ENCODE peak calls at places on chromosome 19, in seven cellular contexts. S is left ventricle myocardium inferior; E is AG09309; Z is stimulated activated CD4-positive, alpha-beta T cell treated with anti-CD3 and anti-CD28 coated beads, Interleukin-1b, Interleukin-23, amount 100 ng/mL, for 24 hours; I is activated CD4-positive, CD25-positive, alpha-beta regulatory T cell; W is tibial artery; P is NCI-H2171. F is an unnamed sample.

GRCh38 chr19:44757057-44757734 is 8.7 kb downstream of the BCL3 start:
- DNase-seq in S (peak), E (no peak), Z (no peak), I (no peak), W (peak), P (no peak), F (no peak)

GRCh38 chr19:51904331-51905165 is at the start of gene ZNF649:
- DNase-seq in S (peak), E (peak), Z (peak), I (peak), W (peak), P (peak), F (peak)

GRCh38 chr19:49986354-49986753 is 25.4 kb upstream of the SIGLEC11 start:
- DNase-seq in S (no peak), E (no peak), Z (no peak), I (no peak), W (no peak), P (no peak), F (no peak)

GRCh38 chr19:3285647-3286176 is 61.3 kb downstream of the CELF5 start:
- DNase-seq in S (no peak), E (no peak), Z (no peak), I (no peak), W (no peak), P (no peak), F (no peak)

GRCh38 chr19:2770055-2771013 is 12.7 kb downstream of the SGTA start:
- DNase-seq in S (peak), E (no peak), Z (no peak), I (no peak), W (no peak), P (no peak), F (no peak)

GRCh38 chr19:53881482-53882390 is at the start of gene PRKCG:
- DNase-seq in S (peak), E (no peak), Z (no peak), I (peak), W (no peak), P (no peak), F (no peak)

GRCh38 chr19:47373246-47374240 is 24.4 kb downstream of the DHX34 start:
- DNase-seq in S (no peak), E (no peak), Z (no peak), I (no peak), W (no peak), P (no peak), F (no peak)

GRCh38 chr19:51810228-51810627 is 15.3 kb downstream of the FPR3 start:
- DNase-seq in S (no peak), E (no peak), Z (no peak), I (no peak), W (no peak), P (no peak), F (no peak)

GRCh38 chr19:1705367-1705766 is 47.9 kb upstream of the ONECUT3 start:
- DNase-seq in S (no peak), E (no peak), Z (no peak), I (no peak), W (no peak), P (no peak), F (no peak)

GRCh38 chr19:34673590-34673989 is 3.4 kb downstream of the SCGB2B2 start:
- DNase-seq in S (no peak), E (no peak), Z (no peak), I (no peak), W (no peak), P (no peak), F (no peak)

GRCh38 chr19:47573076-47574026 is at the start of gene ZNF541:
- DNase-seq in S (peak), E (no peak), Z (peak), I (peak), W (peak), P (no peak), F (peak)

GRCh38 chr19:7410946-7411345 is 62.2 kb downstream of the ARHGEF18 start:
- DNase-seq in S (no peak), E (no peak), Z (no peak), I (no peak), W (no peak), P (no peak), F (no peak)

GRCh38 chr19:18895828-18896341 is at the start of gene CERS1:
- DNase-seq in S (no peak), E (no peak), Z (no peak), I (no peak), W (no peak), P (peak), F (no peak)

GRCh38 chr19:40231544-40232424 is 5.3 kb upstream of the CCNP start:
- DNase-seq in S (peak), E (no peak), Z (no peak), I (no peak), W (no peak), P (no peak), F (no peak)

GRCh38 chr19:17777840-17778620 is 16.9 kb upstream of the B3GNT3 start:
- DNase-seq in S (peak), E (no peak), Z (peak), I (no peak), W (peak), P (no peak), F (peak)

GRCh38 chr19:42407085-42407815 is 17.2 kb upstream of the CNFN start:
- DNase-seq in S (no peak), E (no peak), Z (no peak), I (no peak), W (no peak), P (no peak), F (no peak)

GRCh38 chr19:56301152-56301551 is 13.5 kb downstream of the ZSCAN5A start:
- DNase-seq in S (no peak), E (no peak), Z (no peak), I (no peak), W (no peak), P (no peak), F (no peak)

GRCh38 chr19:8363803-8364771 is at the start of gene ANGPTL4:
- DNase-seq in S (peak), E (no peak), Z (peak), I (no peak), W (peak), P (no peak), F (no peak)

GRCh38 chr19:46998445-46999142 is 21.0 kb upstream of the NPAS1 start:
- DNase-seq in S (no peak), E (no peak), Z (no peak), I (no peak), W (no peak), P (no peak), F (no peak)

GRCh38 chr19:28697308-28697707 is 515.6 kb downstream of the UQCRFS1 start:
- DNase-seq in S (no peak), E (no peak), Z (no peak), I (no peak), W (no peak), P (no peak), F (no peak)

GRCh38 chr19:35644987-35645679 is 3.0 kb upstream of the COX6B1 start:
- DNase-seq in S (peak), E (no peak), Z (peak), I (peak), W (peak), P (peak), F (peak)

GRCh38 chr19:54106716-54107115 is 4.1 kb downstream of the NDUFA3 start:
- DNase-seq in S (peak), E (no peak), Z (no peak), I (no peak), W (no peak), P (no peak), F (no peak)

GRCh38 chr19:9727644-9728043 is 40.9 kb downstream of the ZNF846 start:
- DNase-seq in S (no peak), E (no peak), Z (no peak), I (no peak), W (no peak), P (no peak), F (no peak)

GRCh38 chr19:8209965-8210659 is 942 bp downstream of the CERS4 start:
- DNase-seq in S (no peak), E (no peak), Z (no peak), I (no peak), W (no peak), P (no peak), F (no peak)

GRCh38 chr19:42255766-42256750 is 1.1 kb upstream of the ERF start:
- DNase-seq in S (peak), E (no peak), Z (no peak), I (no peak), W (peak), P (peak), F (no peak)

GRCh38 chr19:4711211-4711610 is 12.4 kb downstream of the DPP9 start:
- DNase-seq in S (no peak), E (no peak), Z (no peak), I (no peak), W (no peak), P (no peak), F (no peak)

GRCh38 chr19:3459322-3459881 is 20.9 kb downstream of the SMIM24 start:
- DNase-seq in S (peak), E (peak), Z (no peak), I (no peak), W (peak), P (no peak), F (no peak)

GRCh38 chr19:50607874-50608785 is 31.6 kb downstream of the SYT3 start:
- DNase-seq in S (peak), E (no peak), Z (peak), I (peak), W (peak), P (peak), F (peak)

GRCh38 chr19:9923440-9923839 is 12.9 kb downstream of the OLFM2 start:
- DNase-seq in S (no peak), E (no peak), Z (no peak), I (no peak), W (no peak), P (no peak), F (no peak)

GRCh38 chr19:2083174-2083854 is 12.8 kb downstream of the MOB3A start:
- DNase-seq in S (no peak), E (no peak), Z (peak), I (peak), W (no peak), P (no peak), F (peak)

GRCh38 chr19:47703301-47703700 is 9.9 kb upstream of the EHD2 start:
- DNase-seq in S (no peak), E (no peak), Z (no peak), I (no peak), W (no peak), P (no peak), F (no peak)

GRCh38 chr19:8468124-8468523 is 23.3 kb downstream of the HNRNPM start:
- DNase-seq in S (no peak), E (no peak), Z (no peak), I (no peak), W (no peak), P (no peak), F (no peak)

GRCh38 chr19:35592226-35592625 is 6.3 kb downstream of the PMIS2 start:
- DNase-seq in S (no peak), E (no peak), Z (no peak), I (no peak), W (no peak), P (no peak), F (no peak)

GRCh38 chr19:38211206-38211605 is 12.8 kb downstream of the DPF1 start:
- DNase-seq in S (no peak), E (no peak), Z (no peak), I (no peak), W (no peak), P (no peak), F (no peak)

GRCh38 chr19:5002143-5002542 is 33.2 kb downstream of the KDM4B start:
- DNase-seq in S (no peak), E (peak), Z (no peak), I (no peak), W (no peak), P (no peak), F (no peak)

GRCh38 chr19:3319643-3320353 is 46.6 kb upstream of the NFIC start:
- DNase-seq in S (no peak), E (no peak), Z (no peak), I (no peak), W (no peak), P (no peak), F (no peak)

GRCh38 chr19:6734096-6734696 is 3.2 kb downstream of the GPR108 start:
- DNase-seq in S (no peak), E (no peak), Z (no peak), I (no peak), W (no peak), P (no peak), F (no peak)

GRCh38 chr19:46599716-46600392 is 1.3 kb upstream of the CALM3 start:
- DNase-seq in S (no peak), E (no peak), Z (no peak), I (no peak), W (no peak), P (no peak), F (no peak)

GRCh38 chr19:55284405-55285058 is 735 bp downstream of the BRSK1 start:
- DNase-seq in S (no peak), E (no peak), Z (no peak), I (no peak), W (no peak), P (no peak), F (no peak)

F was measured in stimulated activated CD8-positive, alpha-beta memory T cell treated with anti-CD3 and anti-CD28 coated beads, Interleukin-2, amount 100 ng/mL, for 1 hour.